ENCODE peak calls at places on chromosomes 3 and 15, in four cellular contexts. T, M, G and F are unnamed samples. For H3K4me1, the result is how much of the 10 kb centered on the place peaks cover.

GRCh38 chr15:56805466-56806146 is 72.3 kb upstream of the ZNF280D start:
- DNase-seq in T (no peak), M (no peak), G (no peak), F (no peak)

GRCh38 chr15:29671308-29671981 is 150.8 kb downstream of the TJP1 start:
- DNase-seq in T (no peak), M (no peak), G (no peak), F (no peak)

GRCh38 chr15:100740105-100740504 is 137.7 kb downstream of the ASB7 start:
- DNase-seq in T (no peak), M (no peak), G (no peak), F (no peak)

GRCh38 chr15:77870195-77871065 is 207.1 kb downstream of the TBC1D2B start:
- DNase-seq in T (peak), M (peak), G (peak), F (peak)

GRCh38 chr15:101396484-101397261 is 92.8 kb downstream of the PCSK6 start:
- DNase-seq in T (no peak), M (no peak), G (no peak), F (peak)

GRCh38 chr15:31457631-31458526 is 131.2 kb downstream of the KLF13 start:
- DNase-seq in T (no peak), M (no peak), G (no peak), F (peak)

GRCh38 chr3:28575748-28576589 is 227.3 kb upstream of the AZI2 start:
- DNase-seq in T (no peak), M (peak), G (peak), F (no peak)

GRCh38 chr3:174862101-174862500 is 3.0 kb downstream of the NAALADL2 start:
- DNase-seq in T (no peak), M (no peak), G (no peak), F (no peak)

GRCh38 chr3:4981160-4981687 is 2.0 kb downstream of the BHLHE40 start:
- DNase-seq in T (no peak), M (no peak), G (no peak), F (no peak)

GRCh38 chr3:101574388-101575156 is 592 bp downstream of the PCNP start:
- DNase-seq in T (no peak), M (no peak), G (peak), F (peak)

GRCh38 chr3:125140011-125140813 is 72.3 kb downstream of the SLC12A8 start:
- DNase-seq in T (no peak), M (no peak), G (no peak), F (no peak)

GRCh38 chr3:49119439-49119838 is 1.2 kb downstream of the USP19 start:
- DNase-seq in T (no peak), M (no peak), G (no peak), F (no peak)

GRCh38 chr3:122907471-122907870 is 112.6 kb downstream of the SLC49A4 start:
- DNase-seq in T (no peak), M (no peak), G (no peak), F (no peak)

GRCh38 chr3:8416965-8417364 is 84.7 kb upstream of the LMCD1 start:
- DNase-seq in T (no peak), M (no peak), G (no peak), F (peak)

GRCh38 chr3:4687596-4687995 is 194.4 kb downstream of the ITPR1 start:
- DNase-seq in T (no peak), M (no peak), G (no peak), F (no peak)

GRCh38 chr15:70257047-70257446 is 159.3 kb upstream of the TLE3 start:
- DNase-seq in T (no peak), M (no peak), G (no peak), F (no peak)

GRCh38 chr3:187112934-187113793 is 26.1 kb downstream of the RPL39L start:
- DNase-seq in T (no peak), M (no peak), G (no peak), F (no peak)

GRCh38 chr15:66765478-66766281 is 63.6 kb downstream of the SMAD6 start:
- DNase-seq in T (no peak), M (no peak), G (peak), F (peak)

GRCh38 chr3:100042144-100042543 is 72.2 kb downstream of the FILIP1L start:
- DNase-seq in T (no peak), M (no peak), G (no peak), F (no peak)

GRCh38 chr15:90063733-90064247 is 38.5 kb downstream of the IDH2 start:
- DNase-seq in T (no peak), M (peak), G (no peak), F (no peak)

GRCh38 chr3:136381051-136381450 is 130.9 kb downstream of the PCCB start:
- DNase-seq in T (no peak), M (no peak), G (no peak), F (no peak)

GRCh38 chr15:35308802-35309201 is 223.7 kb upstream of the NANOGP8 start:
- DNase-seq in T (no peak), M (no peak), G (peak), F (no peak)

GRCh38 chr3:100971776-100972175 is 21.4 kb downstream of the ABI3BP start:
- DNase-seq in T (no peak), M (no peak), G (no peak), F (no peak)

GRCh38 chr15:45121706-45122417 is 7.7 kb downstream of the DUOXA2 start:
- DNase-seq in T (no peak), M (no peak), G (no peak), F (peak)

GRCh38 chr3:141231923-141232861 is 567 bp downstream of the PXYLP1 start:
- DNase-seq in T (peak), M (peak), G (peak), F (peak)

GRCh38 chr3:107689355-107689754 is 166.6 kb downstream of the BBX start:
- DNase-seq in T (no peak), M (no peak), G (no peak), F (no peak)

GRCh38 chr3:101840066-101840465 is 9.2 kb upstream of the NFKBIZ start:
- DNase-seq in T (no peak), M (no peak), G (no peak), F (no peak)

GRCh38 chr15:89127054-89127702 is 38.9 kb downstream of the ABHD2 start:
- DNase-seq in T (no peak), M (no peak), G (no peak), F (no peak)

GRCh38 chr3:136292500-136292899 is 42.4 kb downstream of the PCCB start:
- DNase-seq in T (no peak), M (no peak), G (no peak), F (no peak)

GRCh38 chr3:150384517-150385212 is 23.4 kb upstream of the TSC22D2 start:
- DNase-seq in T (peak), M (no peak), G (no peak), F (peak)

GRCh38 chr3:123791898-123792297 is 92.2 kb downstream of the MYLK start:
- DNase-seq in T (no peak), M (no peak), G (no peak), F (no peak)

GRCh38 chr3:141050576-141050912 is 603 bp upstream of the SPSB4 start:
- DNase-seq in T (no peak), M (no peak), G (no peak), F (no peak)

GRCh38 chr3:31934866-31935265 is 46.2 kb downstream of the OSBPL10 start:
- DNase-seq in T (no peak), M (no peak), G (no peak), F (no peak)

GRCh38 chr3:27387625-27388024 is 18.4 kb upstream of the NEK10 start:
- DNase-seq in T (no peak), M (no peak), G (no peak), F (no peak)

GRCh38 chr3:12659316-12660015 is 4.5 kb downstream of the RAF1 start:
- DNase-seq in T (no peak), M (no peak), G (no peak), F (no peak)

GRCh38 chr15:66233487-66234415 is 19.8 kb downstream of the MEGF11 start:
- DNase-seq in T (no peak), M (no peak), G (no peak), F (no peak)

GRCh38 chr3:175066617-175067415 is 207.7 kb downstream of the NAALADL2 start:
- DNase-seq in T (no peak), M (no peak), G (no peak), F (no peak)

GRCh38 chr15:63022663-63023062 is 19.9 kb upstream of the TPM1 start:
- DNase-seq in T (no peak), M (no peak), G (no peak), F (no peak)

GRCh38 chr3:114504941-114505632 is 211.3 kb downstream of the TIGIT start:
- DNase-seq in T (no peak), M (no peak), G (no peak), F (no peak)

DNA sequence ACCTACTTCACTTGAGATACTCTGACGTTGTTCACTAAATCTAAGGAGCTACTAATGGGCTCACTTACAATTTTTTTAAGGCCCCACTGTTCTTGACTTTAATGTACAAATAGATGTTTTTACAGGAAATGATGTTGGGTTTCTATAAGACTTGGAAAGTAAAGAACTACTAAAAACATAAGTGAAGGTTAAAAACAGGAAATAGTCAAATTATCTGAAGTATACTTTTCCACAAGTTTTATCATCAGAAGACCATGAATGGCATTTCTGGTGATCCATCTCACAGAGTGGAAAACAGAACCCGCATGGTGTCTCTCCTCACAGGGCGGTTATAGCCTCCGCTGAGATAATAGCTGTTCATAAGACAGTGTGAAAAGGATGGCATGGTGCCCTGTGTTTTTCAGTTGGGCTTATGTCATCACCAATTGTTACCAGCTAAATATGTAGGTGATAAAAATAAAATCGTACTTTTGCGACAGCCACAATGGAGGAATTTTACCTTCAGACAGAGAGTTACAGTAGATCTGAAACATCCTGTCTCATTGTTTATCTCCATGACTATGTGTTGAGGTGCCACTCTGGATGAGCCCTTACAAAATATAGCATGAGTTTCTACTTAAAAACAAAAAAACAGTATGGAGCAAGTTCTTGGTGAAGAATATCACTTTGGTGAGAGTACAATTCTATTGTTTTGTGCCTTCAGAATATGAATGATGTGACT is 462.4 kb downstream of the RAP2B start:
- DNase-seq in T (peak), M (no peak), G (no peak), F (no peak)
- TF ChIP-seq CTCF in T (no peak), M (no peak), G (no peak), F (no peak)

DNA sequence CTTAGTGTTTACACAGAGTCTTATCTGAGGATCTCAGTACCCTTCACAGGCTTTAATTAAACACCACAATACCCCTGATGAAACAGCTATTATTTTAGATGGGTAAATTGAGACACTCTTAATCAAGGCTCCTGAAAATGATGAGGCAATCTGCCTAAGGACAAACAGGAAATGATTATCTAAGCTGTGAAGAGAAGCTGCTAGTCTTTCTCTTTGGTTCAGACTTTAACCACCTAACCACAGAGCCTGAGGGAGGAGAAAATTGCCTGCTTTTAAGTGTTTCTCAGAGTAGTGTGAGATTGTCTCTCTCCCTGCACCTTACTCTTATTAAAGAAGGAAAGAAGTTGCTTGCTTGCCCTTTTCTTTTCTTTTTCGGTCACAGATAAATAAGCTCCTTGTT is 364.3 kb upstream of the ADAMTS9 start:
- DNase-seq in T (no peak), M (no peak), G (no peak), F (no peak)
- H3K27ac ChIP-seq in T (no peak), M (no peak), G (no peak), F (no peak)

GRCh38 chr3:195893916-195894315 is 14.4 kb downstream of the TNK2 start:
- DNase-seq in T (no peak), M (no peak), G (no peak), F (no peak)
- H3K4me1 ChIP-seq in T (under half), M (half or more), G (half or more), F (under half)

DNA sequence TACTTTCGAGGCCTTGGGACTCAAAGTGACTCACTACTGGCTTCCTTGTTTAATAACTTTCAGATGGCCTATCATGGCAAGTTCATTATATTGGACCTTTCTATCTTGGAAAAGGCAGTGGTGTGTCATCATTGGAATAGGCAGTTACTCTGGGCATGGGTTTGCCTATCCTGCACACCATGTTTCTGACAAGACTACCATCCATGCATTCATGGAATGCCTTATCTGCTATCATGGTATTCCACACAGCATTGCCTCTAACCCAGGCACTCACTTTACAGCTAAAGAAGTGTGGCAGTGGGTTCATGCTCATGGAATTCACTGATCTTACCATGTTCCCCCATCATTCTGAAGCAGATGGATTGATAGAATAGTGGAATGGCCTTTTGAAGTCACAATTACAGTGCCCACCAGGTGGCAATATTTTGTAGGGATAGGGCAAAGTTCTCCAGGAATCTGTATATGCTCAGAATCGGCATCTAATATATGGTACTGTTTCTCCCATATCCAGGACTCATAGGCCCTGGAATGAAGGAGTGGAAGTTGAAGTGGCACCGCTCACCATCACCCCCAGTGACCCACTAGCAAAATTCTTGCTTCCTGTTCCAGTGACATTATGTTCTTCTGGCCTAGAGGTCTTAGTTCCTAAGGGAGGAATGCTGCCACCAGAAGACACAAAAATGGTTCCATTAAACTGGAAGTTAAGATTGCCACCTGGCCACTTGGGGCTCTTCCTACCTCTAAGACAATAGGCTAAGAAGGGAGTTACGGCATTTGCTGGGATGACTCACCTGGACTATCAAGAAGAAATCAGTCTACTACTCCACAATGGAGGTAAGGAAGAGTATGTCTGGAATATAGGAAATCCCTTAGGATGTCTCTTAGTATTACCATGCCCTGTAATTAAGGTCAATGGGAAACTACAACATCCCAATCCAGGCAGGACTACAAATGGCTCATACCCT is 1161.4 kb downstream of the SI start:
- DNase-seq in T (no peak), M (no peak), G (no peak), F (no peak)
- TF ChIP-seq CTCF in T (no peak), M (no peak), G (no peak), F (peak)

GRCh38 chr3:172170841-172171240 is 131.5 kb downstream of the FNDC3B start:
- DNase-seq in T (no peak), M (no peak), G (no peak), F (no peak)
- H3K27ac ChIP-seq in T (no peak), M (no peak), G (no peak), F (no peak)